ENCODE peak calls at places on chromosomes 1 and 21, in six cellular contexts. C is OCI-LY7, W is BE2C, X is lower lobe of right lung, Y is adrenal gland, U is ovary. M is an unnamed sample. For H3K4me1, the result is how much of the 10 kb centered on the place peaks cover.

GRCh38 chr1:14996133-14997050 is 157.2 kb upstream of the TMEM51 start:
- DNase-seq in C (no peak), W (no peak), X (no peak), Y (peak), U (no peak), M (no peak)

GRCh38 chr1:97186381-97186780 is 464.8 kb downstream of the PTBP2 start:
- DNase-seq in C (peak), W (peak), X (no peak), Y (no peak), U (no peak), M (no peak)

GRCh38 chr1:228375578-228376261 is 30.9 kb downstream of the TRIM11 start:
- DNase-seq in C (no peak), W (peak), X (peak), Y (peak), U (no peak), M (no peak)

GRCh38 chr1:32276328-32276727 is 15.6 kb upstream of the HDAC1 start:
- DNase-seq in C (no peak), W (no peak), X (no peak), Y (no peak), U (no peak), M (no peak)

GRCh38 chr1:33649759-33650158 is 177.3 kb downstream of the ZSCAN20 start:
- DNase-seq in C (no peak), W (no peak), X (no peak), Y (no peak), U (no peak), M (no peak)

GRCh38 chr1:181451661-181452060 is 31.7 kb upstream of the CACNA1E start:
- DNase-seq in C (no peak), W (no peak), X (no peak), Y (no peak), U (no peak), M (no peak)

GRCh38 chr21:33801424-33802405 is 113.9 kb downstream of the ATP5PO start:
- DNase-seq in C (no peak), W (no peak), X (no peak), Y (no peak), U (no peak), M (no peak)

GRCh38 chr1:52424238-52424637 is 19.8 kb downstream of the PRPF38A start:
- DNase-seq in C (no peak), W (no peak), X (no peak), Y (no peak), U (no peak), M (no peak)

GRCh38 chr1:78619446-78619802 is 824 bp upstream of the IFI44L start:
- DNase-seq in C (no peak), W (no peak), X (no peak), Y (peak), U (no peak), M (peak)

GRCh38 chr1:83901547-83902155 is 97.3 kb downstream of the TTLL7 start:
- DNase-seq in C (no peak), W (no peak), X (no peak), Y (no peak), U (no peak), M (no peak)

GRCh38 chr1:55503663-55504305 is 288.6 kb upstream of the USP24 start:
- DNase-seq in C (no peak), W (no peak), X (no peak), Y (no peak), U (no peak), M (no peak)

GRCh38 chr1:24900985-24901781 is 28.9 kb downstream of the RUNX3 start:
- DNase-seq in C (no peak), W (no peak), X (peak), Y (no peak), U (no peak), M (no peak)

GRCh38 chr1:89670168-89670567 is 37.2 kb downstream of the LRRC8C start:
- DNase-seq in C (peak), W (no peak), X (no peak), Y (no peak), U (no peak), M (no peak)

GRCh38 chr1:182169203-182169602 is 107.7 kb upstream of the ZNF648 start:
- DNase-seq in C (no peak), W (no peak), X (peak), Y (peak), U (no peak), M (peak)

GRCh38 chr1:21736876-21737275 is 46.1 kb downstream of the USP48 start:
- DNase-seq in C (no peak), W (no peak), X (no peak), Y (no peak), U (no peak), M (no peak)

GRCh38 chr1:212453156-212453857 is 20.6 kb downstream of the NENF start:
- DNase-seq in C (no peak), W (no peak), X (no peak), Y (no peak), U (no peak), M (no peak)

GRCh38 chr21:39077816-39078215 is 105.4 kb downstream of the PSMG1 start:
- DNase-seq in C (no peak), W (no peak), X (no peak), Y (no peak), U (no peak), M (no peak)

GRCh38 chr1:56535949-56536348 is 43.4 kb downstream of the PLPP3 start:
- DNase-seq in C (no peak), W (no peak), X (no peak), Y (no peak), U (no peak), M (no peak)

GRCh38 chr1:150560011-150560438 is 10.8 kb downstream of the ADAMTSL4 start:
- DNase-seq in C (peak), W (peak), X (peak), Y (peak), U (peak), M (peak)

GRCh38 chr1:214569357-214570004 is 18.1 kb upstream of the PTPN14 start:
- DNase-seq in C (no peak), W (no peak), X (no peak), Y (no peak), U (no peak), M (no peak)

GRCh38 chr21:45534591-45535331 is 7.5 kb downstream of the SLC19A1 start:
- DNase-seq in C (no peak), W (peak), X (peak), Y (peak), U (no peak), M (peak)

GRCh38 chr21:21019681-21020080 is 21.5 kb downstream of the NCAM2 start:
- DNase-seq in C (no peak), W (no peak), X (no peak), Y (no peak), U (no peak), M (no peak)

GRCh38 chr1:151806170-151806569 is 951 bp upstream of the LINGO4 start:
- DNase-seq in C (no peak), W (no peak), X (no peak), Y (no peak), U (no peak), M (no peak)

GRCh38 chr1:154730986-154731489 is 123.1 kb upstream of the ADAR start:
- DNase-seq in C (no peak), W (no peak), X (no peak), Y (peak), U (peak), M (no peak)

GRCh38 chr1:109214695-109215623 is 1.2 kb downstream of the SARS1 start:
- DNase-seq in C (peak), W (peak), X (no peak), Y (peak), U (peak), M (peak)

GRCh38 chr1:96409689-96410088 is 311.9 kb upstream of the PTBP2 start:
- DNase-seq in C (no peak), W (no peak), X (no peak), Y (no peak), U (no peak), M (no peak)

GRCh38 chr1:117967472-117967871 is 37.9 kb downstream of the WDR3 start:
- DNase-seq in C (no peak), W (no peak), X (no peak), Y (no peak), U (no peak), M (no peak)

GRCh38 chr1:211920141-211920572 is 89.6 kb upstream of the LPGAT1 start:
- DNase-seq in C (no peak), W (no peak), X (no peak), Y (peak), U (no peak), M (no peak)

GRCh38 chr1:180415985-180416633 is 86.3 kb downstream of the ACBD6 start:
- DNase-seq in C (peak), W (no peak), X (no peak), Y (no peak), U (no peak), M (no peak)

GRCh38 chr1:89701746-89702241 is 68.9 kb downstream of the LRRC8C start:
- DNase-seq in C (no peak), W (peak), X (no peak), Y (no peak), U (no peak), M (no peak)

GRCh38 chr21:35328856-35329455 is 279.9 kb upstream of the RUNX1 start:
- DNase-seq in C (no peak), W (no peak), X (no peak), Y (no peak), U (no peak), M (no peak)

GRCh38 chr1:95382385-95382784 is 148.4 kb downstream of the RWDD3 start:
- DNase-seq in C (no peak), W (peak), X (no peak), Y (no peak), U (no peak), M (no peak)

GRCh38 chr1:2091611-2092604 is 41.7 kb downstream of the PRKCZ start:
- DNase-seq in C (peak), W (peak), X (no peak), Y (no peak), U (no peak), M (no peak)

GRCh38 chr1:208230668-208231529 is 13.3 kb downstream of the PLXNA2 start:
- DNase-seq in C (no peak), W (no peak), X (peak), Y (no peak), U (no peak), M (no peak)

GRCh38 chr21:38380391-38381137 is 117.7 kb downstream of the ERG start:
- DNase-seq in C (no peak), W (no peak), X (no peak), Y (no peak), U (no peak), M (no peak)

GRCh38 chr1:107140703-107141490 is at the start of gene NTNG1:
- DNase-seq in C (peak), W (peak), X (no peak), Y (no peak), U (no peak), M (no peak)

GRCh38 chr1:58570817-58571216 is 6.2 kb downstream of the TACSTD2 start:
- DNase-seq in C (no peak), W (no peak), X (no peak), Y (no peak), U (no peak), M (no peak)

GRCh38 chr1:115679141-115679611 is 37.4 kb downstream of the VANGL1 start:
- DNase-seq in C (no peak), W (no peak), X (no peak), Y (peak), U (peak), M (peak)

GRCh38 chr1:229204863-229205777 is 65.8 kb upstream of the RAB4A start:
- DNase-seq in C (no peak), W (no peak), X (no peak), Y (no peak), U (peak), M (peak)

DNA sequence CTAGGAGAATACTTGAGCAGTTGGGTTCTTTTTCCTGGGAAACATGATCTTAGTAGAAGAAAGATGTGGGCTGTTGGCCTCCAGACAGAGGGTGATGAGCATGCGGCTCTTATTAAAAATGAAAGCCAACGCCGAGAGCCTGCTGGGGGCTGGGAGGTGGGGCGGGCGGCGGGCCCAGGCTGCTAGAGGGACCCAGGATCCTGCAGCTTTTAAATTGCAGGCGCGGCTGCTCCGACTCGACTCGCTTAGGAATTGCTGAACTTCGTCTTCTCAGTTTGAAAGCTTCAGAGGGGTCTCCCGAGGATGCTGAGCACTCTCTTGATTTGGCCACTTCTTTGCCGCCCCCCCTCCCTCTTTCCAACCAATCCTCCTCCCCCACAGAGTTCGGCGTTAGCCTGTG is 1.2 kb downstream of the AGPAT3 start:
- DNase-seq in C (peak), W (peak), X (no peak), Y (peak), U (peak), M (no peak)
- H3K4me3 ChIP-seq in C (peak), W (peak), X (peak), Y (no peak), U (peak), M (peak)

GRCh38 chr1:41499591-41499990 is 15.1 kb upstream of the EDN2 start:
- DNase-seq in C (no peak), W (no peak), X (no peak), Y (no peak), U (no peak), M (no peak)

GRCh38 chr1:41498809-41499208 is 14.3 kb upstream of the EDN2 start:
- DNase-seq in C (no peak), W (no peak), X (peak), Y (peak), U (no peak), M (no peak)

GRCh38 chr1:41500781-41501518 is 16.5 kb upstream of the EDN2 start:
- DNase-seq in C (no peak), W (no peak), X (no peak), Y (no peak), U (no peak), M (no peak)

GRCh38 chr1:41501581-41501980 is 17.1 kb upstream of the EDN2 start:
- DNase-seq in C (no peak), W (no peak), X (no peak), Y (no peak), U (no peak), M (no peak)

GRCh38 chr1:41500378-41500777 is 15.9 kb upstream of the EDN2 start:
- DNase-seq in C (no peak), W (no peak), X (peak), Y (peak), U (no peak), M (no peak)
- H3K4me1 ChIP-seq in C (under half), W (under half), X (under half), Y (under half), U (under half), M (under half)

DNA sequence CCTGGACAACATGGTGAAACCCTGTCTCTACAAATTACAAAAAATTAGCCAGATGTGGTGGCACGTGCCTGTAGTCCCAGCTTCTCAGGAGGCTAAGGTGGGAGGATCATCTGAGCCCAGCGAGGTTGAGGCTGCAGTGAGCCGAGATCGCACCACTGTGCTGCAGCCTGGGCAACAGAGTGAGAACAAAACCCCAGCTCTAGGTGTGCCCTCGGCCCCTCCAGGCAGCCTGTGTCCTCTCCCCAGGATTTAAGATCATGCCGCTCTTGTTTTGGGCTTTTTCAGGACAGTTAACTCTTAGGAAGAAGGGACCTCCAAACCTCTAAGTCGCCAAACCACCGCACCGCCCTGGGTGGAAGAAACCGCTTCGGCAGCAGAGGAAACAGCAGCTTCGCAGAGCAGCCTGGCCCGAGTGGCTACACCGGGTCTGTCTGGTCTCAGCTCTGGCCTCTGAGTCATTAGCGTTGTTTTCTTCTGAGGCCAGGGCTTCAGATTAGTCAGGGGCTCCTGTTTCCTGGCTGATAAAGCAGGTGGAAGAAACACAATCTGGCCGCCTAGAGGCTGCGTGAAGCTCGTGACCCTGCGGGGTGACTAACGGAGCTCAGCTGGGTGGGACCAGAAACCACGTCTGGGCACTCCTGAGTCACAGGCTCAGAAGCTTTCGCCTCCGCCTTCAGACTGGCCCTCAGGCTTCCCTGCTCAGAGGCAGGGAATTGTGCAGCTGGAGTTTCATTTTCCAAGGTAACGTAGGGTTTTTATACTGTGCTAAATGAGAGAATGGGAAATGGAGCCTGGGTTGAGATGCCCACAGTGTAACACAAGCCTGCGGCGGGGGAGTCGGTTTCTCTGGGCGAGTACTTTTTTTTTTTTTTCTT is 44.7 kb downstream of the CHAF1B start:
- DNase-seq in C (no peak), W (peak), X (peak), Y (peak), U (peak), M (peak)
- TF ChIP-seq CTCF in C (no peak), W (peak), X (no peak), Y (no peak), U (peak), M (no peak)

GRCh38 chr1:42385283-42385682 is 4.7 kb downstream of the RIMKLA start:
- DNase-seq in C (no peak), W (no peak), X (no peak), Y (no peak), U (no peak), M (no peak)

GRCh38 chr1:42381424-42381673 is 757 bp downstream of the RIMKLA start:
- DNase-seq in C (no peak), W (no peak), X (no peak), Y (no peak), U (no peak), M (no peak)

GRCh38 chr1:42380617-42381423 is at the start of gene RIMKLA:
- DNase-seq in C (no peak), W (peak), X (peak), Y (peak), U (peak), M (no peak)

GRCh38 chr1:42379794-42380616 is 587 bp upstream of the RIMKLA start:
- DNase-seq in C (no peak), W (no peak), X (peak), Y (peak), U (no peak), M (no peak)
- H3K4me3 ChIP-seq in C (no peak), W (peak), X (peak), Y (no peak), U (peak), M (peak)

DNA sequence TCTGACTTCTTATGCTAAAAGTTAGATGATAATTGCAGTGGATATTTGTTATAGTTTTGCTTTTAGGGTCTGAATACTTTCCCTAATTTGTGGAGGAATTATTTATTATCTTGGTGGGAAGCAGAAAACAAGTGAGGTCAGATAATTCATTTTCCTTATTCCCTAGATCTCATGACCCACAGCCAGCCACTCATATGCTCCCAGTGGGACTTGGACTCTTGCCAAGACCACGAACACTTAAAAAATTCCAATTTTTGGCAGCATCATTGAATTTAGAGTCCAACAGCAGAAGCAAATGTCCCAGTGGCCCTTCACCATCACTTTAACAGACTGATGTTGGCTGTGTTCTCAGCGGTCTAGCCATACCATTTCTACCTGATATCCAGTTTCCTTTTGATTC is 204.2 kb downstream of the HMCN1 start:
- DNase-seq in C (no peak), W (no peak), X (no peak), Y (no peak), U (no peak), M (no peak)
- H3K4me1 ChIP-seq in C (under half), W (under half), X (under half), Y (under half), U (under half), M (under half)

GRCh38 chr1:50968021-50968883 is 1.8 kb upstream of the CDKN2C start:
- DNase-seq in C (peak), W (peak), X (peak), Y (peak), U (peak), M (peak)

GRCh38 chr1:50970927-50971582 is 1.0 kb downstream of the CDKN2C start:
- DNase-seq in C (peak), W (no peak), X (no peak), Y (no peak), U (no peak), M (no peak)

GRCh38 chr1:50970508-50970885 is 452 bp downstream of the CDKN2C start:
- DNase-seq in C (no peak), W (no peak), X (no peak), Y (no peak), U (no peak), M (no peak)

GRCh38 chr1:50968884-50969610 is 998 bp upstream of the CDKN2C start:
- DNase-seq in C (peak), W (peak), X (peak), Y (peak), U (peak), M (peak)

DNA sequence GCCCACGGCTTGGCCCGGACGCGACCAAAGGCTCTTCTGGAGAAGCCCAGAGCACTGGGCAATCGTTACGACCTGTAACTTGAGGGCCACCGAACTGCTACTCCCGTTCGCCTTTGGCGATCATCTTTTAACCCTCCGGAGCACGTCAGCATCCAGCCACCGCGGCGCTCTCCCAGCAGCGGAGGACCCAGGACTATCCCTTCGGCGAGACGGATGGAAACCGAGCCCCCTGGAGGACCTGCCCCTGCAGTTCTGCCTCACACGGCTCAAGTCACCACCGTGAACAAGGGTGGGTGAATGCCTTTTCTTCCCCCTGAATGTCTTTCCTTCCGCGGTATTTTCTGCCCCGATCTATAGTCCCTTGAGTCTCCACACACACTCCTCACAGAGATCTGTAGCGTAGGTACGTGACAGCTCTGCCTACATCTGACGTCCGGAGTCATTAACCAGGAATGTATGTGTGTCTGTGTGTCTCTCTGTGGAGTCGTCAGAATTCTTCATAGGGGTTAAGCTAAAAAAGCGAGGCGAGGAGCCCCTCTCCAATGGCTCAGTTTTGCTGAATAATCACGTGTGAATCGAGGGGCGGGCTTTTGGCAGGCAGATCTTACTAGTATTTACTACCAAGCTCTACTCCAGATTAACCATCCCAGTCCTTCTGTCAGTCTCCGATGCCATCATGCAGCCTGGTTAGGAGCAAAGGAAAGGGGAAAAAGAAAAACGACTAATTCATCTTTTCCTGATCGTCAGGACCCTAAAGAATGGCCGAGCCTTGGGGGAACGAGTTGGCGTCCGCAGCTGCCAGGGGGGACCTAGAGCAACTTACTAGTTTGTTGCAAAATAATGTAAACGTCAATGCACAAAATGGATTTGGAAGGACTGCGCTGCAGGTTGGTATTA is at the start of gene CDKN2C:
- DNase-seq in C (peak), W (peak), X (peak), Y (peak), U (peak), M (peak)
- TF ChIP-seq CTCF in C (peak), W (no peak), X (no peak), Y (no peak), U (no peak), M (no peak)

GRCh38 chr1:145777357-145778145 is 46.3 kb downstream of the RNF115 start:
- DNase-seq in C (no peak), W (no peak), X (no peak), Y (no peak), U (no peak), M (no peak)
- H3K4me3 ChIP-seq in C (no peak), W (no peak), X (no peak), Y (no peak), U (no peak), M (no peak)

M was measured in tibial nerve.